ENCODE peak calls at places on chromosomes 4 and X, in six cellular contexts. O, C, D, E, V and A are unnamed samples.

GRCh38 chrX:74371823-74372222 is 49.5 kb upstream of the SLC16A2 start:
- DNase-seq in E (no peak), C (no peak), D (peak; percentile 7), O (no peak), V (no peak), A (no peak)

GRCh38 chrX:77143907-77144306 is 303.3 kb upstream of the FGF16 start:
- DNase-seq in E (no peak), D (no peak), C (no peak), V (no peak), O (no peak), A (no peak)

GRCh38 chrX:10039821-10040793 is 72.9 kb downstream of the CLDN34 start:
- DNase-seq in O (no peak), C (no peak), E (no peak), D (peak; percentile 20), V (no peak), A (no peak)

GRCh38 chr4:1448589-1449420 is 42.6 kb upstream of the NKX1-1 start:
- DNase-seq in V (peak; percentile 30), D (no peak), E (no peak), C (no peak), O (peak; percentile 57), A (no peak)

GRCh38 chr4:110959041-110959643 is 336.3 kb upstream of the PITX2 start:
- DNase-seq in E (peak; percentile 36), C (no peak), V (no peak), O (no peak), D (peak; percentile 54), A (peak; percentile 9)

GRCh38 chrX:78375894-78376293 is 48.5 kb upstream of the CYSLTR1 start:
- DNase-seq in O (no peak), C (no peak), E (no peak), D (no peak), V (no peak), A (no peak)

GRCh38 chr4:140195806-140196205 is 41.8 kb upstream of the MAML3 start:
- DNase-seq in E (no peak), C (no peak), D (no peak), V (no peak), O (no peak), A (no peak)

GRCh38 chr4:70496231-70496630 is 22.1 kb upstream of the AMTN start:
- DNase-seq in V (no peak), E (peak; percentile 5), D (no peak), C (no peak), O (no peak), A (no peak)

GRCh38 chr4:15003891-15004700 is 1.8 kb downstream of the CPEB2 start:
- DNase-seq in O (peak; percentile 75), E (peak; percentile 29), V (peak; percentile 75), C (no peak), D (no peak), A (no peak)

GRCh38 chr4:135368826-135369225 is 1167.2 kb upstream of the PABPC4L start:
- DNase-seq in O (no peak), C (no peak), E (no peak), D (peak; percentile 7), V (no peak), A (no peak)

GRCh38 chr4:100257567-100257966 is 67.3 kb upstream of the DDIT4L start:
- DNase-seq in C (no peak), D (no peak), E (no peak), O (no peak), V (no peak), A (no peak)

GRCh38 chr4:130257271-130257670 is 1161.3 kb downstream of the C4orf33 start:
- DNase-seq in V (no peak), O (no peak), D (peak; percentile 18), E (peak; percentile 56), C (no peak), A (peak; percentile 22)

GRCh38 chr4:89838005-89838404 is 1.0 kb upstream of the SNCA start:
- DNase-seq in D (peak; percentile 32), E (peak; percentile 35), C (no peak), O (no peak), V (no peak), A (no peak)
- H3K4me3 ChIP-seq in D (no peak overlapping the region), E (peak overlapping the region; percentile 56), C (no peak overlapping the region), O (peak overlapping the region; percentile 46), V (peak overlapping the region; percentile 56), A (peak overlapping the region; percentile 70)

GRCh38 chrX:71909956-71910355 is 689 bp upstream of the NHSL2 start:
- DNase-seq in D (no peak), O (no peak), V (no peak), E (peak; percentile 18), C (no peak), A (no peak)

GRCh38 chrX:71912156-71912555 is 1.5 kb downstream of the NHSL2 start:
- DNase-seq in D (no peak), C (no peak), E (no peak), O (no peak), V (no peak), A (no peak)

GRCh38 chrX:71910526-71911022 is at the start of gene NHSL2:
- DNase-seq in C (no peak), D (no peak), V (no peak), E (peak; percentile 16), O (peak; percentile 64), A (no peak)

GRCh38 chrX:71911731-71912050 is 1.0 kb downstream of the NHSL2 start:
- DNase-seq in V (no peak), E (no peak), O (no peak), D (no peak), C (no peak), A (no peak)

GRCh38 chrX:71911023-71911730 is 532 bp downstream of the NHSL2 start:
- DNase-seq in O (no peak), D (no peak), C (no peak), V (no peak), E (no peak), A (no peak)
- TF ChIP-seq CTCF in O (no peak), D (no peak), C (peak; percentile 1), V (no peak), E (peak; percentile 16), A (no peak)

DNA sequence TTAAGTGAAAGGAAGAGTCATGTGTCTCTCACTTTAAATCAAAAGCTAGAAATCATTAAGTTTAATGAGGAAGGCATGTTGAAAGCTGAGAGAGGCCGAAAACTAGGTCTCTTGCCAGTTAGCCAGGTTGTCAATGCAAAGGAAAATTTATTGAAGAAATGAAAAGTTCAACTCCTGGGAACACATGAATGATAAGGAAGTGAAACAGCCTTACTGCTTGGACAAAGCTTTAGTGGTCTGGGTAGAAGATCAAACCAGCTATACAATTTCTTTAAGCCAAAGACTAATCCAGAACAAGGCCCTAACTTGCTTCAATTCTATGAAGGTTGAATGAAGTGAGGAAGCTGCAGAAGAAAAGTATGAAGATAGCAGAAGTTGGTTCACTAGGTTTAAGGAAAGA is 24.9 kb downstream of the RHOH start:
- DNase-seq in E (no peak), O (no peak), D (no peak), V (no peak), C (no peak), A (no peak)
- H3K4me3 ChIP-seq in E (no peak overlapping the region), O (no peak overlapping the region), D (no peak overlapping the region), V (no peak overlapping the region), C (no peak overlapping the region), A (no peak overlapping the region)

DNA sequence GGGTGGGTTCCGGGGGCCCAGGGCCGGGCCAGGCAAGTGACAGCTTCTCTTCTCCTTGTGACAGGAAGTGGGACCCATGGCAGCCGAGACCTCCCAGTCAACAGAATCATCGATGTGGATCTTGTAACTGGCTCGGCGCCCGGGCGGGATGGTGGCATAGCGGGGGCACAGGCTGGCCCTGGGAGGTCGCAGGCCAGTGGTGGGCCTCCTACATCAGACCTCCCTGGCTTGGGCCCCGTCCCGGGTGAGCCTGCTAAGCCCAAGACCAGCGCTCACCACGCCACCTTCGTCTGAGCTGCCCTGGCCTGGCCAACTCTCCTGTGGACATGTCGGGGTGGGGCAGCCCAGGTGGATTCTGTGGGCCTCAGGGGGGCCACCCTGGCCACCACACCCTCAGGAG is 2.4 kb upstream of the HGFAC start:
- DNase-seq in O (peak; percentile 65), D (no peak), V (no peak), C (no peak), E (no peak), A (no peak)
- TF ChIP-seq CTCF in O (no peak), D (no peak), V (no peak), C (no peak), E (no peak), A (no peak)

DNA sequence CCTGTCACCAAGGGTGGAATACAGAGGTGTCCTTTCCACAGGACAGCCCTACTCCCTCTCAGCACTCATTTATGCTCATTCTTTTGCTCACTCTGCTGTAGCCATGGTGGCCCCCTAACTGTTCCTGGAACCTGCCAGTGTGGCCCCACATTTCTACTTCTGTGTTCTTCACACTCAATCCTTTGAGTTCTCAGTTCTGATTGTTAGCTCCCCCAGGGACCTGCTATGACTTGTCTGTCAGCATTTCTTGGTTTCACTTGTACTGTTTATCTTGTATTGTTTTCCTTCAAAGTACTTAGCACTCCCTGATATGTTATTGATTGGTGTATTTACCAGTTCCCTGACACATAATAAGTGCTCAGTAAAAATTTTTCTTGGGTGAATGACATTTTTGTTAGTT is 14.9 kb downstream of the VBP1 start:
- DNase-seq in E (no peak), O (no peak), C (no peak), V (no peak), D (no peak), A (no peak)
- H3K4me3 ChIP-seq in E (no peak overlapping the region), O (no peak overlapping the region), C (no peak overlapping the region), V (no peak overlapping the region), D (no peak overlapping the region), A (no peak overlapping the region)

GRCh38 chrX:143669395-143669794 is 33.5 kb upstream of the SLITRK4 start:
- DNase-seq in O (no peak), V (no peak), E (peak; percentile 35), D (no peak), C (no peak), A (no peak)
- TF ChIP-seq CTCF in O (no peak), V (no peak), E (peak; percentile 33), D (no peak), C (no peak), A (peak; percentile 6)

GRCh38 chrX:47648376-47648775 is 2.0 kb downstream of the ELK1 start:
- DNase-seq in O (no peak), V (no peak), E (peak; percentile 32), C (no peak), D (no peak), A (no peak)

GRCh38 chrX:47649781-47650163 is 591 bp downstream of the ELK1 start:
- DNase-seq in D (no peak), E (no peak), O (no peak), V (no peak), C (no peak), A (no peak)

GRCh38 chrX:47651043-47651905 is 911 bp upstream of the ELK1 start:
- DNase-seq in O (no peak), D (no peak), V (no peak), E (no peak), C (no peak), A (no peak)

GRCh38 chrX:47650164-47651042 is at the start of gene ELK1:
- DNase-seq in E (peak; percentile 99), O (peak; percentile 98), D (peak; percentile 98), V (peak; percentile 97), C (peak; percentile 97), A (peak; percentile 93)

DNA sequence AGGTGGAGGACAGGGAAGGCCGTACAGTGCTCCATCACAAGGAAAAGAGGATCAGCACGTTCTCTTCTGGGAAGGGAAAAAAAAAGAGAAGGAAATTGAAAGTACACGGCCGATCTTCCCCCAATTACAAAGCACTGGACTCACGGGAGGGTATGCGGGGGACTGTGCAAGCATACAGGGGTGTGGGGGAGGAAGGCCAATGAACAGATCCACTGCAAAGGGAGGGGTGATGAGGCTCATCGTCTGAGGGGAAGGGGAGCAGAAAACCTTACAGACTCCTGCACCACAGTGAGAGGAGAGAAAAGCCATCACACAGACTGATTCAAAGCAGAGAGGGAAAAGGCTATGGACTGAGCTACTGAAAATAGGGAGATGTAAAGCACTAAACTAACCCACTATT is 1.1 kb downstream of the ELK1 start:
- DNase-seq in O (no peak), C (no peak), V (no peak), E (peak; percentile 18), D (no peak), A (no peak)
- H3K4me3 ChIP-seq in O (peak overlapping the region; percentile 72), C (peak overlapping the region; percentile 76), V (peak overlapping the region; percentile 84), E (peak overlapping the region; percentile 93), D (peak overlapping the region; percentile 54), A (peak overlapping the region; percentile 66)